ENCODE peak calls at places on chromosomes 4 and X, in four cellular contexts. R is HepG2, M is A549, L is testis. J is an unnamed sample.

GRCh38 chr4:158302076-158302866 is 92.0 kb downstream of the TMEM144 start:
- DNase-seq in R (no peak), M (no peak), L (no peak), J (no peak)

GRCh38 chr4:123667991-123668390 is 271.4 kb downstream of the SPRY1 start:
- DNase-seq in R (no peak), M (no peak), L (no peak), J (no peak)

GRCh38 chrX:45322382-45322781 is 121.7 kb upstream of the DIPK2B start:
- DNase-seq in R (peak; percentile 37), M (peak; percentile 81), L (peak; percentile 38), J (no peak)

GRCh38 chr4:120466429-120466828 is 399.8 kb upstream of the MAD2L1 start:
- DNase-seq in R (no peak), M (no peak), L (no peak), J (no peak)

GRCh38 chr4:153655928-153656327 is 28.2 kb upstream of the TLR2 start:
- DNase-seq in R (no peak), M (no peak), L (no peak), J (no peak)

GRCh38 chrX:14409341-14409740 is 120.0 kb upstream of the GLRA2 start:
- DNase-seq in R (peak; percentile 40), M (peak; percentile 2), L (no peak), J (no peak)

GRCh38 chr4:92600638-92601037 is 296.9 kb downstream of the GRID2 start:
- DNase-seq in R (peak; percentile 3), M (no peak), L (no peak), J (no peak)

GRCh38 chrX:37986893-37987292 is 19.5 kb upstream of the SYTL5 start:
- DNase-seq in R (peak; percentile 10), M (no peak), L (no peak), J (no peak)

GRCh38 chr4:123589361-123589760 is 192.8 kb downstream of the SPRY1 start:
- DNase-seq in R (no peak), M (no peak), L (no peak), J (no peak)

GRCh38 chrX:53093177-53093655 is 726 bp upstream of the KANTR start:
- DNase-seq in R (peak; percentile 58), M (peak; percentile 92), L (peak; percentile 84), J (peak; percentile 48)

GRCh38 chr4:108484187-108484586 is 136.2 kb upstream of the RPL34 start:
- DNase-seq in R (no peak), M (no peak), L (no peak), J (no peak)

GRCh38 chrX:106740193-106740780 is 13.8 kb downstream of the RNF128 start:
- DNase-seq in R (peak; percentile 53), M (no peak), L (no peak), J (no peak)

GRCh38 chr4:22910200-22910599 is 217.5 kb downstream of the GBA3 start:
- DNase-seq in R (no peak), M (no peak), L (no peak), J (no peak)

GRCh38 chrX:41728125-41728524 is 4.1 kb downstream of the GPR82 start:
- DNase-seq in R (no peak), M (no peak), L (no peak), J (no peak)

GRCh38 chrX:73448379-73448778 is 1.5 kb downstream of the CDX4 start:
- DNase-seq in R (no peak), M (no peak), L (no peak), J (no peak)

GRCh38 chr4:128606173-128606572 is 203.3 kb upstream of the JADE1 start:
- DNase-seq in R (no peak), M (peak; percentile 51), L (no peak), J (no peak)

GRCh38 chr4:4860381-4860802 is 927 bp downstream of the MSX1 start:
- DNase-seq in R (peak; percentile 24), M (no peak), L (no peak), J (no peak)

GRCh38 chr4:176538217-176538925 is 218.6 kb downstream of the SPCS3 start:
- DNase-seq in R (no peak), M (peak; percentile 46), L (no peak), J (no peak)

GRCh38 chrX:132022115-132022862 is 813 bp upstream of the STK26 start:
- DNase-seq in R (peak; percentile 2), M (peak; percentile 10), L (no peak), J (no peak)

GRCh38 chrX:132025085-132025484 is 2.0 kb downstream of the STK26 start:
- DNase-seq in R (peak; percentile 3), M (no peak), L (no peak), J (no peak)

GRCh38 chrX:132023896-132024386 is 839 bp downstream of the STK26 start:
- DNase-seq in R (no peak), M (peak; percentile 12), L (peak; percentile 14), J (no peak)

GRCh38 chrX:132022863-132023116 is 312 bp upstream of the STK26 start:
- DNase-seq in R (no peak), M (no peak), L (no peak), J (no peak)

GRCh38 chrX:132023117-132023895 is at the start of gene STK26:
- DNase-seq in R (peak; percentile 44), M (peak; percentile 73), L (peak; percentile 67), J (peak; percentile 41)
- TF ChIP-seq POLR2A in R (peak; percentile 88), M (peak; percentile 65), L (no peak), J (peak; percentile 82)

DNA sequence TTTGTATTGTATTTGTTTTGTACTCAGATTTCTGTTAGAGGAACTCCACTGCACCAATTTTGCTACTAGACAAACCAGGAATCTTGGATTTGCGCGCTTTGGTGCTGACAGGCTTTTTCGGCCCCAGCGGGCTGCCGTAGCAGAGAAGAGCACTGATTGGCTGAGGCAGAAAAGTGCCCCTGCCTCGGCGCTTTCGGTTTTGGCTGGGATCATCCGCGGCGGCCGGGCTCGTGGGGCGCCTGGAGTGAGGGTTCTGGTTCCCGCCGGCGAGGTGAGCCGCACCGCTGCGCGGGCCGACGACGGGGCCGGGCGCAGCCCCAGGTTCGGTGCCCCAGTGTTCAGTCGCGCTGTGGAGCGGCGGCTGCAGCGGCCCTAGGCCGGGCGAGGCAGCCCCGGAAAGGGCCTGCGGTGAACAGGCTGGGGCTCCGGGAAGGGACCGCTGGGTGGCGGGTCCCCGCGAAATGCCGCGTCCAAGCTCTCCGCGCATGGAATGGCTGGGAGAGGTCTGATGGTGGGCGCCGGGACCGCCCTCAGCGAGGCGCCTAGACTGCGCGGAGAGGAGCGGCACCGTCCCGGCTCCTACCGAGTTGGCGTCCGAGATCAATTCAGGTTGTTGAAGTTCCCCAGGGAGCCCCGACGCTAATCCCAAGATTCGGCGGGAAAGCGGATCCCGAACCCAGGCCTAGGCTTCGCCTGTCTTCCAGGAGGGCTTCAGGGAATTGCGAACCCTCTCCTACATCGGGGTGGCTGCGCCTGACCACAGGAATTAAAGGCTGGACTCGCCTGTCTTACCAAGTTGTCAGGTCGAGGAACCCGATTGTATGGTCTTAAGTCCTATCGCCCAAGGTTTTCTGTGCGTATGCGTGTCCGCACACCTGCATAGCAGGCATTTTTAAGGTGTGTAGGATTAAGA is at the start of gene LSM6:
- DNase-seq in R (peak; percentile 77), M (peak; percentile 81), L (peak; percentile 95), J (peak; percentile 64)
- TF ChIP-seq POLR2A in R (peak; percentile 73), M (peak; percentile 25), L (no peak), J (peak; percentile 82)

DNA sequence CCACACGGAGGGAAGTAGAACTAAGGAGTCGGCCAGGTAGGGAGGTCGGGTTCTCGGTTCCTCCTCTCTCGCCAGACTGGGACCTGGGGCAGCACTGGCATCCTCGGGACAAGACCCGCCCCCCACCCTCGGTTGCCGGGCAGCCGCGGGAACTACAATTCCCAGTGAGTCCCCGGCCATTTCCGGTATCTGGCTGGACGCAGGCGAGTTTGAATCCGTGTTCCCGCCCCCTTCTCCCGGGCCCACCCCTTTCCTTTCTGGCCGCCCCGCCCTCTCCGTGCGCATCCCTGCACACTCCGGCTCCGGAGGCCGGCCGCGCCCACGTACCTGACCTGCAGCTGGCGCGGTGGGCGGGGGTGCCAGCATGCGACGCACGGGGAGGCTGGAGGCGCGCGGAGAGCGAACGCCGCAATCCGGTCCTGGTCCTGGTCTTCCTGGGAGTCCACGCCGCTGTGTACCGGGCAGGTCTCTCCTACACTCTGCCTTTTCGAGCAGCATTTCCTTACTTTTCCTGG is 10.2 kb upstream of the DLG3 start:
- DNase-seq in R (peak; percentile 73), M (peak; percentile 84), L (peak; percentile 92), J (peak; percentile 64)
- TF ChIP-seq POLR2A in R (no peak), M (peak; percentile 68), L (no peak), J (peak; percentile 27)

DNA sequence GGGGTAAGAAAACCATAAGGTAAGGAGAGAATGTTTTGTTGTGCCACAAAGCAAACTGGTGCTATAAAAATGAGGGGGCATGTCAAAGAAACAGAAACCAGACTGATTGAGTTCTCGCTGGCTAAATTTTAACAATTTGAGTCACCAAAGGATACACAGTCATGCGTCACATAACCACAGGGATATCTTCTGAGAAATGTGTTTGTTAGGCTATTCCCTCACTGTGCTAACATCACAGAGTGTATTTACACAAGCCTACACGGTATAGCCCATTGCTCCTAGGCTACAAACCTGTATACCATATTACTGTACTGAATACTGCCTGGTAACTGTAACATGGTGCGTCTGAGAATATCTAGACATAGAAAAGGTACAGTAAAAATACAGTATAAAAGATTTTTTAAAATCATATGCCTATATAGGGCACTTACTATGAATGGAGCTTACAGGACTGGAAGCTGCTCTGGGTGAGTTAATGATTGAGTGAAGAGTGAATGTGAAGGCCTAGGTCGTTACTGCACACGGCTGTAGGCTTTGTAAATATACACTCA is 50.1 kb downstream of the FBXW7 start:
- DNase-seq in R (peak; percentile 97), M (peak; percentile 91), L (no peak), J (no peak)
- TF ChIP-seq POLR2A in R (peak; percentile 46), M (no peak), L (no peak), J (no peak)

GRCh38 chr4:1969928-1970723 is 38.6 kb downstream of the NELFA start:
- DNase-seq in R (no peak), M (no peak), L (no peak), J (no peak)
- TF ChIP-seq POLR2A in R (no peak), M (no peak), L (no peak), J (no peak)

DNA sequence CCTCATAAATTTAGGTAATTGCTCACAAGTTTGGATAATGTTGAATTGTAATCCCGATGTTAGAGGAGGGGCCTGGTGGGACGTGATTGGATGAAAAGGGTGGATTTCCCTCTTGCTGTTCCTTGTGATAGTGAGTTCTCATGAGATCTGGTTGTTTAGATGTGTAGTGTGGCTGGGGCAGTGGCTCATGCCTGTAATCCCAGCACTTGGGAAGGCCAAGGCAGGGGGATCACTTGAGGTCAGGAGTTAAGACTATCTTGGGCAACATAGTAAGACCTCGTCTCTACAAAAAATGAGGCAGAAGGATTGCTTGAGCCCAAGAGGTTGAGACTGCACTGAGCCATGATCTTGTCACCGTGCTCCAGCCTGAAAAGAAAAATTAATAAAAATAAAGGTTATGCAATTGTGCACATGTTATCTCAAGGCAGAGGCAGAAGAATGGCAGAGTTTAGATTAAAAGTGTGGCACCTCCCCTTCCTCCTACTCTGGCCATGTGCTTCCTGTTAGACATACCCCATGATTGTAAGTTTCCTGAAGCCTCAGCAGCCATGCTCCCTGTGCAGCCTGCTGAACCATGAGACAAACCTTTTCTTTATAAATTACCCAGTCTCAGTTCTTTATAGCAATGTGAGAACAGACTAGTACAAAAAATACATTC is 36.5 kb downstream of the ERVMER34-1 start:
- DNase-seq in R (no peak), M (no peak), L (no peak), J (no peak)
- TF ChIP-seq POLR2A in R (no peak), M (no peak), L (no peak), J (peak; percentile 63)

J was measured in GM12892.